ENCODE peak calls at places on chromosome 1, in five cellular contexts. One of them, this sample, is unnamed.

GRCh38 chr1:35030338-35031102 is 1.2 kb downstream of the ZMYM6 start:
- DNase-seq in GM10248: peak
- DNase-seq in esophagus muscularis mucosa: no peak
- DNase-seq in stomach: no peak
- DNase-seq in progenitor cell of endocrine pancreas: no peak
- DNase-seq in this sample: peak

GRCh38 chr1:40133839-40134238 is 27.3 kb upstream of the RLF start:
- DNase-seq in esophagus muscularis mucosa: no peak
- DNase-seq in progenitor cell of endocrine pancreas: no peak
- DNase-seq in GM10248: no peak
- DNase-seq in stomach: no peak
- DNase-seq in this sample: no peak

GRCh38 chr1:29258974-29259801 is 22.9 kb downstream of the PTPRU start:
- DNase-seq in GM10248: no peak
- DNase-seq in esophagus muscularis mucosa: no peak
- DNase-seq in progenitor cell of endocrine pancreas: no peak
- DNase-seq in stomach: no peak
- DNase-seq in this sample: peak

GRCh38 chr1:153120945-153121344 is 7.6 kb upstream of the SPRR2F start:
- DNase-seq in stomach: no peak
- DNase-seq in esophagus muscularis mucosa: no peak
- DNase-seq in progenitor cell of endocrine pancreas: no peak
- DNase-seq in GM10248: no peak
- DNase-seq in this sample: no peak

GRCh38 chr1:50978144-50978851 is 8.3 kb downstream of the CDKN2C start:
- DNase-seq in stomach: peak
- DNase-seq in esophagus muscularis mucosa: no peak
- DNase-seq in GM10248: peak
- DNase-seq in progenitor cell of endocrine pancreas: peak
- DNase-seq in this sample: peak

GRCh38 chr1:37307907-37308570 is 166.3 kb upstream of the ZC3H12A start:
- DNase-seq in esophagus muscularis mucosa: no peak
- DNase-seq in progenitor cell of endocrine pancreas: no peak
- DNase-seq in stomach: no peak
- DNase-seq in GM10248: no peak
- DNase-seq in this sample: no peak

GRCh38 chr1:155069551-155070391 is 6.2 kb downstream of the EFNA4 start:
- DNase-seq in GM10248: no peak
- DNase-seq in progenitor cell of endocrine pancreas: no peak
- DNase-seq in esophagus muscularis mucosa: no peak
- DNase-seq in stomach: no peak
- DNase-seq in this sample: no peak

GRCh38 chr1:153542956-153543737 is 2.4 kb upstream of the S100A5 start:
- DNase-seq in GM10248: no peak
- DNase-seq in esophagus muscularis mucosa: no peak
- DNase-seq in progenitor cell of endocrine pancreas: no peak
- DNase-seq in stomach: no peak
- DNase-seq in this sample: no peak

GRCh38 chr1:71839876-71840275 is 442.5 kb downstream of the NEGR1 start:
- DNase-seq in GM10248: no peak
- DNase-seq in stomach: no peak
- DNase-seq in progenitor cell of endocrine pancreas: no peak
- DNase-seq in esophagus muscularis mucosa: no peak
- DNase-seq in this sample: no peak

GRCh38 chr1:2166254-2166653 is 28.3 kb downstream of the FAAP20 start:
- DNase-seq in esophagus muscularis mucosa: no peak
- DNase-seq in GM10248: no peak
- DNase-seq in stomach: no peak
- DNase-seq in progenitor cell of endocrine pancreas: no peak
- DNase-seq in this sample: no peak

GRCh38 chr1:241518447-241519307 is 878 bp downstream of the FH start:
- DNase-seq in GM10248: no peak
- DNase-seq in esophagus muscularis mucosa: no peak
- DNase-seq in stomach: no peak
- DNase-seq in progenitor cell of endocrine pancreas: no peak
- DNase-seq in this sample: peak

GRCh38 chr1:213409971-213410370 is 358.9 kb downstream of the RPS6KC1 start:
- DNase-seq in GM10248: no peak
- DNase-seq in esophagus muscularis mucosa: no peak
- DNase-seq in progenitor cell of endocrine pancreas: no peak
- DNase-seq in stomach: no peak
- DNase-seq in this sample: no peak

GRCh38 chr1:42756956-42757891 is 9.6 kb downstream of the P3H1 start:
- DNase-seq in progenitor cell of endocrine pancreas: no peak
- DNase-seq in GM10248: peak
- DNase-seq in esophagus muscularis mucosa: no peak
- DNase-seq in stomach: peak
- DNase-seq in this sample: peak

GRCh38 chr1:203861379-203862184 is at the start of gene SNRPE:
- DNase-seq in esophagus muscularis mucosa: peak
- DNase-seq in progenitor cell of endocrine pancreas: peak
- DNase-seq in stomach: peak
- DNase-seq in GM10248: peak
- DNase-seq in this sample: peak

GRCh38 chr1:93000751-93001175 is 39.5 kb upstream of the DIPK1A start:
- DNase-seq in esophagus muscularis mucosa: peak
- DNase-seq in GM10248: no peak
- DNase-seq in progenitor cell of endocrine pancreas: no peak
- DNase-seq in stomach: no peak
- DNase-seq in this sample: no peak

GRCh38 chr1:172956871-172957270 is 93.9 kb downstream of the TNFSF18 start:
- DNase-seq in GM10248: no peak
- DNase-seq in progenitor cell of endocrine pancreas: no peak
- DNase-seq in stomach: no peak
- DNase-seq in esophagus muscularis mucosa: no peak
- DNase-seq in this sample: no peak

GRCh38 chr1:213060836-213061235 is 9.8 kb downstream of the RPS6KC1 start:
- DNase-seq in progenitor cell of endocrine pancreas: no peak
- DNase-seq in stomach: no peak
- DNase-seq in GM10248: no peak
- DNase-seq in esophagus muscularis mucosa: no peak
- DNase-seq in this sample: no peak

GRCh38 chr1:53112271-53112774 is 30.1 kb downstream of the SLC1A7 start:
- DNase-seq in esophagus muscularis mucosa: no peak
- DNase-seq in stomach: no peak
- DNase-seq in progenitor cell of endocrine pancreas: no peak
- DNase-seq in GM10248: no peak
- DNase-seq in this sample: no peak

GRCh38 chr1:183942933-183943693 is 94.4 kb downstream of the COLGALT2 start:
- DNase-seq in GM10248: no peak
- DNase-seq in esophagus muscularis mucosa: no peak
- DNase-seq in progenitor cell of endocrine pancreas: no peak
- DNase-seq in stomach: no peak
- DNase-seq in this sample: no peak

GRCh38 chr1:154999651-155000474 is 2.7 kb upstream of the ZBTB7B start:
- DNase-seq in esophagus muscularis mucosa: no peak
- DNase-seq in stomach: peak
- DNase-seq in progenitor cell of endocrine pancreas: no peak
- DNase-seq in GM10248: peak
- DNase-seq in this sample: peak

GRCh38 chr1:52055066-52055853 is at the start of gene TXNDC12:
- DNase-seq in progenitor cell of endocrine pancreas: peak
- DNase-seq in stomach: peak
- DNase-seq in GM10248: peak
- DNase-seq in esophagus muscularis mucosa: peak
- DNase-seq in this sample: peak

GRCh38 chr1:46487818-46488218 is 1.8 kb upstream of the DMBX1 start:
- DNase-seq in GM10248: no peak
- DNase-seq in stomach: no peak
- DNase-seq in esophagus muscularis mucosa: no peak
- DNase-seq in progenitor cell of endocrine pancreas: no peak
- DNase-seq in this sample: peak
- TF ChIP-seq CTCF in GM10248: no peak
- TF ChIP-seq CTCF in stomach: no peak
- TF ChIP-seq CTCF in esophagus muscularis mucosa: no peak
- TF ChIP-seq CTCF in progenitor cell of endocrine pancreas: peak
- TF ChIP-seq CTCF in this sample: peak

GRCh38 chr1:18978706-18979105 is 22.2 kb upstream of the IFFO2 start:
- DNase-seq in esophagus muscularis mucosa: no peak
- DNase-seq in GM10248: no peak
- DNase-seq in stomach: no peak
- DNase-seq in progenitor cell of endocrine pancreas: no peak
- DNase-seq in this sample: no peak
- TF ChIP-seq CTCF in esophagus muscularis mucosa: no peak
- TF ChIP-seq CTCF in GM10248: no peak
- TF ChIP-seq CTCF in stomach: no peak
- TF ChIP-seq CTCF in progenitor cell of endocrine pancreas: no peak
- TF ChIP-seq CTCF in this sample: no peak

DNA sequence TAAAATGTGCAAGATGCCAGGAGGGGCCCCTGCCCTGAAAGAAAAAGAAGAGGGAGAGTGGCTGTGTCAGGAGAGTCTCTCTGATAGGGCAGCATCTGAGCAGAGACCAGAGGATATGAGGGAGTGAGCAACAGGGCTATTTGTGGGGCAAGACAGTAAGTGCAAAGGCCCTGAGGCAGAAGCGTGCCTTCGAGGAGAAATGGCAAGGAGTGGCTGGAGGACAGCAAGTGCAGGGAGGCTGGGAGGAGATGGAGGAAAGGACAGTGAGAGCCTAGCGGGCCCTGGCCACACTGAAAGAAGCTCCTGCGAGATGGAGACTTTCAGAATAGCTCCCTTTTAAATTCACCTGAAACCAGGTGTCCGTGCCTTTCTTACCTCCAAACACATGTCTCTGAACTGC is 25.3 kb downstream of the EXOC8 start:
- DNase-seq in esophagus muscularis mucosa: no peak
- DNase-seq in progenitor cell of endocrine pancreas: no peak
- DNase-seq in GM10248: no peak
- DNase-seq in stomach: no peak
- DNase-seq in this sample: no peak
- TF ChIP-seq CTCF in esophagus muscularis mucosa: no peak
- TF ChIP-seq CTCF in progenitor cell of endocrine pancreas: no peak
- TF ChIP-seq CTCF in GM10248: no peak
- TF ChIP-seq CTCF in stomach: no peak
- TF ChIP-seq CTCF in this sample: no peak

GRCh38 chr1:151720190-151720953 is 950 bp upstream of the RIIAD1 start:
- DNase-seq in stomach: peak
- DNase-seq in progenitor cell of endocrine pancreas: no peak
- DNase-seq in GM10248: peak
- DNase-seq in esophagus muscularis mucosa: no peak
- DNase-seq in this sample: peak
- TF ChIP-seq CTCF in stomach: no peak
- TF ChIP-seq CTCF in progenitor cell of endocrine pancreas: no peak
- TF ChIP-seq CTCF in GM10248: no peak
- TF ChIP-seq CTCF in esophagus muscularis mucosa: no peak
- TF ChIP-seq CTCF in this sample: no peak

This sample was measured in activated CD8-positive, alpha-beta T cell treated with anti-CD3 and anti-CD28 coated beads for 36 hours.